ENCODE peak calls at places on chromosomes 11 and 22, in eight cellular contexts. D, B, N, L, F, S, A and H are unnamed samples.

GRCh38 chr22:47198801-47199251 is 436.4 kb downstream of the TBC1D22A start:
- DNase-seq in B (no peak), S (no peak), N (no peak), F (no peak), D (no peak), L (peak; percentile 31), A (peak; percentile 48), H (no peak)

GRCh38 chr22:31829505-31829904 is 75.7 kb downstream of the DEPDC5 start:
- DNase-seq in F (peak; percentile 93), A (no peak), D (no peak), B (peak; percentile 97), S (no peak), N (peak; percentile 60), L (no peak), H (no peak)

GRCh38 chr11:3109921-3110706 is 52.9 kb upstream of the CARS1 start:
- DNase-seq in A (peak; percentile 67), N (peak; percentile 66), L (no peak), D (peak; percentile 22), S (peak; percentile 39), F (no peak), B (no peak), H (peak; percentile 37)

GRCh38 chr22:38957046-38957770 is at the start of gene APOBEC3A:
- DNase-seq in D (peak; percentile 43), A (no peak), L (no peak), F (no peak), N (peak; percentile 33), S (no peak), B (no peak), H (no peak)

GRCh38 chr11:20025331-20025840 is 134.9 kb downstream of the DBX1 start:
- DNase-seq in L (no peak), N (no peak), B (no peak), F (no peak), S (no peak), A (no peak), D (no peak), H (no peak)

GRCh38 chr22:23199159-23199558 is 18.9 kb downstream of the BCR start:
- DNase-seq in A (no peak), S (no peak), N (no peak), F (no peak), D (no peak), B (peak; percentile 73), L (no peak), H (no peak)

GRCh38 chr22:32548039-32548438 is 73.4 kb downstream of the FBXO7 start:
- DNase-seq in L (no peak), S (no peak), A (no peak), B (no peak), F (no peak), D (no peak), N (no peak), H (no peak)

GRCh38 chr11:14500181-14500651 is 605 bp upstream of the COPB1 start:
- DNase-seq in B (peak; percentile 68), L (no peak), S (peak; percentile 14), F (peak; percentile 52), N (peak; percentile 70), A (no peak), D (peak; percentile 48), H (no peak)

GRCh38 chr22:16970446-16970845 is 37.6 kb downstream of the GAB4 start:
- DNase-seq in S (no peak), B (no peak), F (no peak), D (no peak), L (no peak), A (no peak), N (peak; percentile 12), H (no peak)

GRCh38 chr11:31636983-31637382 is 127.4 kb downstream of the ELP4 start:
- DNase-seq in D (no peak), S (no peak), B (no peak), A (no peak), N (no peak), L (no peak), F (no peak), H (no peak)

GRCh38 chr22:45970709-45971388 is 6.1 kb downstream of the WNT7B start:
- DNase-seq in A (no peak), N (peak; percentile 73), D (no peak), B (peak; percentile 47), S (peak; percentile 62), F (no peak), L (no peak), H (no peak)

GRCh38 chr22:45972091-45972867 is 4.7 kb downstream of the WNT7B start:
- DNase-seq in B (no peak), F (no peak), D (no peak), L (no peak), A (no peak), S (peak; percentile 52), N (peak; percentile 49), H (no peak)

GRCh38 chr22:45972868-45973212 is 4.1 kb downstream of the WNT7B start:
- DNase-seq in S (no peak), A (no peak), N (peak; percentile 30), D (no peak), F (no peak), L (no peak), B (no peak), H (no peak)

GRCh38 chr22:45969801-45970464 is 7.0 kb downstream of the WNT7B start:
- DNase-seq in D (no peak), S (no peak), L (no peak), B (no peak), N (no peak), F (no peak), A (no peak), H (no peak)

GRCh38 chr22:45971389-45972028 is 5.5 kb downstream of the WNT7B start:
- DNase-seq in A (no peak), L (no peak), B (no peak), N (no peak), D (no peak), F (no peak), S (no peak), H (no peak)
- TF ChIP-seq CTCF in A (no peak), L (no peak), B (no peak), N (no peak), D (no peak), F (peak; percentile 15), S (no peak), H (no peak)

GRCh38 chr22:21970037-21970799 is 12.4 kb downstream of the TOP3B start:
- DNase-seq in B (no peak), S (no peak), N (no peak), F (no peak), L (no peak), A (no peak), D (no peak), H (no peak)
- TF ChIP-seq CTCF in B (no peak), S (no peak), N (no peak), F (no peak), L (no peak), A (no peak), D (no peak), H (no peak)

GRCh38 chr11:26688701-26689100 is 33.2 kb downstream of the SLC5A12 start:
- DNase-seq in A (no peak), F (no peak), L (no peak), D (no peak), N (no peak), B (no peak), S (no peak), H (no peak)
- TF ChIP-seq CTCF in A (no peak), F (no peak), L (no peak), D (no peak), N (no peak), B (no peak), S (no peak), H (no peak)

GRCh38 chr11:97432926-97433325 is 1043.1 kb downstream of the JRKL start:
- DNase-seq in N (no peak), S (no peak), D (no peak), F (no peak), B (no peak), L (no peak), A (no peak), H (no peak)

DNA sequence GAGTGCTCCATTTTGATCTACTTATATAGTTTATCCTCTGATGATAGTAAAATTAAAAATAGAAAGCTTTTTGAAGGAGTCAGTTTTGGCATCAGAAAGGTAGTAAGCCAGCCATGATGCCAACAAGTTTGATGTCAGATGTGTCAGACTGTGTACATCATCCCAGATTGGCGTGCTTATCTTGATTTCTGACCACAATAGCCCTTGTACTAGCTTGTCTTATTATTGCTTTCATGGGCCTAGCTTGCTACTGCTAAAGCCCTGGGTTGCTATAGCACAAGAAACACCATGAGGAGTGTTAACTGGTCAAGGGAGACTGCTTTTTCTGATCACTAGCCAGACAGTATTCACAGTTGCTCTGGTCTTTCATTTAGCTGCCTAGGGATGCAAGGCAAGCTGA is 1038.4 kb downstream of the JRKL start:
- DNase-seq in N (no peak), L (no peak), D (no peak), A (no peak), S (no peak), B (no peak), F (no peak), H (no peak)
- TF ChIP-seq CTCF in N (no peak), L (no peak), D (no peak), A (no peak), S (no peak), B (no peak), F (no peak), H (no peak)

GRCh38 chr11:73761403-73761945 is 600 bp upstream of the RAB6A start:
- DNase-seq in A (no peak), S (no peak), F (no peak), L (no peak), N (no peak), D (no peak), B (no peak), H (no peak)
- TF ChIP-seq CTCF in A (no peak), S (no peak), F (no peak), L (no peak), N (no peak), D (no peak), B (no peak), H (no peak)

GRCh38 chr11:15901046-15901445 is 455.3 kb downstream of the SOX6 start:
- DNase-seq in B (no peak), D (no peak), L (no peak), F (no peak), A (no peak), N (no peak), S (peak; percentile 19), H (no peak)
- TF ChIP-seq CTCF in B (peak; percentile 8), D (no peak), L (no peak), F (no peak), A (no peak), N (no peak), S (no peak), H (no peak)